ENCODE peak calls at places on chromosomes 2 and 18, in six cellular contexts. K is psoas muscle; U is CD8-positive, alpha-beta T cell; A is mammary epithelial cell; S is stomach; Q is Panc1. C is an unnamed sample.
A peak's percentile ranks its signal among the peaks of the same experiment; 100 is the strongest.

GRCh38 chr2:240174496-240174895 is 34.0 kb upstream of the OTOS start:
- DNase-seq in U (no peak), Q (no peak), A (no peak), K (no peak), S (no peak), C (no peak)

GRCh38 chr2:69381337-69381737 is 5.7 kb downstream of the GFPT1 start:
- DNase-seq in S (no peak), K (no peak), A (no peak), Q (no peak), U (no peak), C (no peak)

GRCh38 chr2:157227592-157227991 is 29.9 kb upstream of the GALNT5 start:
- DNase-seq in Q (no peak), U (no peak), S (no peak), A (no peak), K (no peak), C (no peak)

GRCh38 chr18:45174755-45175154 is 440.5 kb upstream of the SLC14A2 start:
- DNase-seq in U (no peak), S (no peak), K (no peak), A (no peak), Q (no peak), C (no peak)

GRCh38 chr2:42835577-42836371 is 43.4 kb upstream of the HAAO start:
- DNase-seq in A (peak; percentile 97), Q (no peak), U (no peak), K (no peak), S (no peak), C (no peak)

GRCh38 chr2:118529931-118530330 is 317.5 kb downstream of the EN1 start:
- DNase-seq in S (no peak), K (no peak), U (no peak), A (no peak), Q (no peak), C (no peak)

GRCh38 chr18:62196978-62197377 is 9.9 kb downstream of the RELCH start:
- DNase-seq in U (no peak), A (no peak), S (no peak), Q (no peak), K (no peak), C (no peak)

GRCh38 chr18:74289137-74289536 is 2.6 kb downstream of the CYB5A start:
- DNase-seq in A (no peak), U (no peak), Q (no peak), S (no peak), K (no peak), C (no peak)

GRCh38 chr2:119484834-119485233 is 39.4 kb downstream of the SCTR start:
- DNase-seq in Q (no peak), S (no peak), A (no peak), U (no peak), K (no peak), C (no peak)

GRCh38 chr2:96863575-96864342 is 5.9 kb upstream of the ANKRD39 start:
- DNase-seq in A (no peak), S (no peak), U (no peak), K (no peak), Q (no peak), C (no peak)

GRCh38 chr2:60555794-60556161 is 2.3 kb upstream of the BCL11A start:
- DNase-seq in Q (no peak), U (no peak), K (no peak), A (no peak), S (no peak), C (no peak)

GRCh38 chr2:212288308-212288707 is 250.3 kb downstream of the ERBB4 start:
- DNase-seq in A (no peak), K (no peak), S (no peak), Q (no peak), U (no peak), C (no peak)

GRCh38 chr2:179571141-179571713 is 290.2 kb downstream of the ZNF385B start:
- DNase-seq in K (no peak), Q (no peak), U (no peak), S (no peak), A (no peak), C (no peak)

GRCh38 chr2:140695163-140695562 is 1435.7 kb downstream of the LRP1B start:
- DNase-seq in K (no peak), U (no peak), S (no peak), Q (peak; percentile 69), A (peak; percentile 40), C (no peak)

GRCh38 chr2:20567159-20567925 is 83.6 kb downstream of the HS1BP3 start:
- DNase-seq in S (no peak), U (no peak), K (no peak), A (no peak), Q (no peak), C (no peak)

GRCh38 chr2:199861116-199861774 is 10.3 kb upstream of the FTCDNL1 start:
- DNase-seq in U (no peak), A (no peak), K (no peak), Q (peak; percentile 15), S (no peak), C (no peak)

GRCh38 chr18:45482286-45482685 is 133.0 kb upstream of the SLC14A2 start:
- DNase-seq in Q (no peak), K (no peak), U (no peak), S (no peak), A (peak; percentile 23), C (no peak)

GRCh38 chr18:62678847-62679535 is 36.4 kb upstream of the PHLPP1 start:
- DNase-seq in U (no peak), A (no peak), Q (no peak), K (no peak), S (no peak), C (no peak)

GRCh38 chr2:37527362-37527761 is 144.1 kb downstream of the CDC42EP3 start:
- DNase-seq in U (no peak), S (no peak), A (no peak), Q (no peak), K (no peak), C (no peak)

GRCh38 chr2:153477641-153478288 is 797 bp downstream of the RPRM start:
- DNase-seq in A (no peak), S (no peak), Q (no peak), U (no peak), K (no peak), C (no peak)

GRCh38 chr2:25570161-25570840 is 103.1 kb downstream of the DTNB start:
- DNase-seq in Q (no peak), A (no peak), U (no peak), K (no peak), S (no peak), C (no peak)

GRCh38 chr2:170284205-170284604 is 106.3 kb downstream of the MYO3B start:
- DNase-seq in K (no peak), U (no peak), Q (no peak), A (no peak), S (no peak), C (no peak)

GRCh38 chr2:39504790-39505335 is 67.8 kb upstream of the MAP4K3 start:
- DNase-seq in A (no peak), Q (peak; percentile 46), K (no peak), S (no peak), U (no peak), C (no peak)
- H3K4me3 ChIP-seq in A (no peak overlapping the region), Q (no peak overlapping the region), K (peak overlapping the region; percentile 19), S (no peak overlapping the region), U (no peak overlapping the region), C (no peak overlapping the region)

GRCh38 chr2:130378206-130378897 is 22.5 kb downstream of the PTPN18 start:
- DNase-seq in Q (no peak), A (no peak), U (no peak), S (no peak), K (no peak), C (no peak)
- H3K4me1 ChIP-seq in Q (peaks cover 2% of the 10 kb centered on the region), A (peaks cover 13% of the 10 kb centered on the region), U (peaks cover 29% of the 10 kb centered on the region), S (peaks cover 27% of the 10 kb centered on the region), K (no peaks in the 10 kb centered on the region), C (peaks cover 8% of the 10 kb centered on the region)

DNA sequence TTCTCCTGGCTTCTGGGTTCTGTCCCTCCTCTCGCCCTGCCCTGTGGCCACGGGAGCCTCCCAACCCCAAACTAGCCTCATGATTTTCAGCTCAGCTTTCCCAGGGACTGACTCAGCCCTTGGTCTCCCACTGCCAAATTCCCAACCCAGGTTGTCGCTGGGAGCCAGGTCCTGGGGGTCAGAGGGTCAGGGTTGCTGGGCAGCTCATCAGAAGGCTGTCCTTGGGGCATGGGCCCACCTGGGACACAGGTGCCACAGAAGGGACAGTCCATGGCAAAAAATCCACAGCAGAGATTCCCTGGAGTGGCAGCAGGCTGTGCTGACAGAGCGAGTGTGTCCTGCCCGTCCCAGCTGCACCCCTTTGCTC is 180.4 kb downstream of the TWIST2 start:
- DNase-seq in U (no peak), Q (no peak), K (no peak), A (no peak), S (no peak), C (no peak)
- H3K9me3 ChIP-seq in U (no peaks in the 10 kb centered on the region), Q (no peaks in the 10 kb centered on the region), K (no peaks in the 10 kb centered on the region), A (no peaks in the 10 kb centered on the region), S (no peaks in the 10 kb centered on the region), C (no peaks in the 10 kb centered on the region)

DNA sequence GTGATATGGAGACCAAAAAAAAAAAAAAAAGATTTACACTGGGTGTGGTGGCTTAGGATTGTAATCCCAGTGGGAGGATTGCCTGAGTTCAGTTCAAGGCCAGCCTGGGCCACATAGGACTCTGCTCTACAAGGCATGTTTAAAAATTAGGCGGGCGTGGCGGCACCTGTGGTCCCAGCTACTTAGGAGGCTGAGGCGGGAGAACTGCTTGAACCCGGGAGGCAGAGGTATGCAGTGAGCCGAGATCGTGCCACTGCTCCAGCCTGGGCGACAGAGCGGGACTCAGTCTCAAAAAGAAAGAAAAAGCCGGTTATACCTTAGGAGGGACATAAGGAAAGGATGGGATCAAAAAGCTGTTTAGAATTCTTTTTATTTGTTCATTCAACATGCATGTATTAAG is 707 bp upstream of the SPDYA start:
- DNase-seq in S (no peak), K (no peak), Q (no peak), U (no peak), A (no peak), C (no peak)
- H3K4me3 ChIP-seq in S (peak overlapping the region; percentile 55), K (peak overlapping the region; percentile 72), Q (peak overlapping the region; percentile 34), U (peak overlapping the region; percentile 62), A (no peak overlapping the region), C (peak overlapping the region; percentile 63)

GRCh38 chr18:3593381-3593903 is 143.5 kb downstream of the TGIF1 start:
- DNase-seq in Q (no peak), A (peak; percentile 96), S (no peak), K (no peak), U (no peak), C (no peak)

GRCh38 chr18:3592864-3593263 is 142.9 kb downstream of the TGIF1 start:
- DNase-seq in U (no peak), K (no peak), Q (no peak), A (no peak), S (no peak), C (no peak)

GRCh38 chr18:3594760-3595241 is 144.8 kb downstream of the TGIF1 start:
- DNase-seq in U (no peak), Q (no peak), A (peak; percentile 68), K (no peak), S (peak; percentile 37), C (peak; percentile 30)

GRCh38 chr18:3595282-3596273 is 145.6 kb downstream of the TGIF1 start:
- DNase-seq in S (peak; percentile 43), A (peak; percentile 95), U (no peak), Q (peak; percentile 91), K (no peak), C (no peak)

GRCh38 chr18:3593904-3594759 is 144.2 kb downstream of the TGIF1 start:
- DNase-seq in U (peak; percentile 82), A (peak; percentile 87), K (peak; percentile 84), Q (peak; percentile 95), S (peak; percentile 90), C (peak; percentile 93)
- H3K4me1 ChIP-seq in U (peaks cover 41% of the 10 kb centered on the region), A (peaks cover 49% of the 10 kb centered on the region), K (peaks cover 32% of the 10 kb centered on the region), Q (peaks cover 73% of the 10 kb centered on the region), S (peaks cover 33% of the 10 kb centered on the region), C (peaks cover 31% of the 10 kb centered on the region)

GRCh38 chr2:98436734-98437133 is 7.9 kb upstream of the INPP4A start:
- DNase-seq in K (no peak), A (no peak), S (no peak), U (no peak), Q (no peak), C (no peak)
- H3K9me3 ChIP-seq in K (no peaks in the 10 kb centered on the region), A (peaks cover 8% of the 10 kb centered on the region), S (peaks cover 6% of the 10 kb centered on the region), U (peaks cover 3% of the 10 kb centered on the region), Q (peaks cover 2% of the 10 kb centered on the region), C (peaks cover 6% of the 10 kb centered on the region)